ENCODE peak calls at places on chromosomes 7 and 10, in five cellular contexts. Q, D, A, T and L are unnamed samples.

GRCh38 chr10:19828278-19829049 is 12.2 kb downstream of the PLXDC2 start:
- DNase-seq in A (no peak), T (no peak), Q (no peak), D (no peak), L (peak; percentile 62)

GRCh38 chr7:79282882-79283602 is 170.4 kb downstream of the MAGI2 start:
- DNase-seq in A (no peak), T (no peak), D (peak; percentile 91), Q (no peak), L (peak; percentile 85)

GRCh38 chr10:122461367-122461728 is at the start of gene HTRA1:
- DNase-seq in D (peak; percentile 60), T (peak; percentile 63), Q (no peak), A (no peak), L (peak; percentile 78)

GRCh38 chr10:28818645-28819036 is 141.3 kb downstream of the BAMBI start:
- DNase-seq in T (no peak), D (no peak), A (no peak), Q (no peak), L (no peak)

GRCh38 chr10:64708920-64709681 is 1187.9 kb downstream of the REEP3 start:
- DNase-seq in D (no peak), Q (no peak), T (no peak), A (no peak), L (no peak)

GRCh38 chr10:92972066-92972870 is 88.3 kb upstream of the CYP26C1 start:
- DNase-seq in T (peak; percentile 27), Q (no peak), A (peak; percentile 6), D (peak; percentile 87), L (peak; percentile 87)

GRCh38 chr10:68371604-68372003 is 35.5 kb downstream of the RUFY2 start:
- DNase-seq in A (no peak), T (no peak), D (no peak), Q (no peak), L (no peak)

GRCh38 chr10:112607506-112607905 is 160.5 kb downstream of the VTI1A start:
- DNase-seq in A (no peak), T (no peak), D (no peak), Q (no peak), L (no peak)

GRCh38 chr10:102408081-102408727 is 10.4 kb downstream of the PSD start:
- DNase-seq in D (no peak), T (no peak), A (no peak), Q (peak; percentile 15), L (peak; percentile 43)

GRCh38 chr10:111113961-111114830 is 37.4 kb downstream of the ADRA2A start:
- DNase-seq in D (no peak), T (no peak), A (no peak), Q (no peak), L (peak; percentile 26)

GRCh38 chr7:139494835-139495568 is 11.5 kb upstream of the KLRG2 start:
- DNase-seq in A (peak; percentile 24), T (no peak), D (no peak), Q (no peak), L (no peak)

GRCh38 chr10:75126277-75126676 is 14.8 kb downstream of the SAMD8 start:
- DNase-seq in T (no peak), Q (no peak), A (no peak), D (peak; percentile 24), L (peak; percentile 51)

GRCh38 chr7:113768256-113768847 is 150.5 kb downstream of the PPP1R3A start:
- DNase-seq in T (no peak), A (no peak), Q (no peak), D (peak; percentile 25), L (no peak)

GRCh38 chr7:100034871-100035510 is 14.6 kb upstream of the ZSCAN21 start:
- DNase-seq in Q (no peak), D (peak; percentile 90), A (no peak), T (no peak), L (peak; percentile 91)

GRCh38 chr10:27526242-27526641 is 22.1 kb downstream of the RAB18 start:
- DNase-seq in Q (no peak), A (no peak), T (no peak), D (no peak), L (no peak)

GRCh38 chr10:95408931-95409873 is 118.4 kb upstream of the PDLIM1 start:
- DNase-seq in Q (no peak), T (no peak), A (no peak), D (no peak), L (no peak)

GRCh38 chr7:73342645-73343044 is 14.7 kb downstream of the FKBP6 start:
- DNase-seq in T (no peak), A (no peak), D (peak; percentile 43), Q (no peak), L (peak; percentile 58)

GRCh38 chr10:117694251-117694650 is 151.7 kb downstream of the EMX2 start:
- DNase-seq in A (no peak), D (no peak), T (no peak), Q (no peak), L (peak; percentile 27)

GRCh38 chr10:85917601-85918000 is 449.0 kb downstream of the GRID1 start:
- DNase-seq in A (no peak), T (no peak), Q (no peak), D (no peak), L (no peak)

GRCh38 chr10:693506-693905 is 4.0 kb upstream of the DIP2C start:
- DNase-seq in T (no peak), A (no peak), D (peak; percentile 10), Q (no peak), L (no peak)

GRCh38 chr7:31047747-31048146 is 4.4 kb upstream of the ADCYAP1R1 start:
- DNase-seq in A (no peak), Q (no peak), T (no peak), D (no peak), L (no peak)

GRCh38 chr10:69644658-69645295 is 14.7 kb downstream of the FAM241B start:
- DNase-seq in T (peak; percentile 57), D (peak; percentile 49), A (peak; percentile 63), Q (peak; percentile 5), L (peak; percentile 46)

GRCh38 chr10:70124415-70124814 is 8.2 kb downstream of the AIFM2 start:
- DNase-seq in D (no peak), T (no peak), A (no peak), Q (no peak), L (no peak)

GRCh38 chr10:35925511-35925910 is 283.4 kb upstream of the FZD8 start:
- DNase-seq in T (no peak), A (no peak), D (no peak), Q (no peak), L (no peak)

GRCh38 chr10:101485681-101486554 is 102.1 kb downstream of the POLL start:
- DNase-seq in A (no peak), Q (no peak), T (peak; percentile 20), D (no peak), L (no peak)

GRCh38 chr10:49381111-49381900 is 14.6 kb downstream of the DRGX start:
- DNase-seq in Q (no peak), A (no peak), D (no peak), T (no peak), L (no peak)

GRCh38 chr10:84902549-84902948 is 574.2 kb downstream of the CCSER2 start:
- DNase-seq in D (no peak), A (no peak), T (no peak), Q (no peak), L (no peak)